ENCODE peak calls at places on chromosomes 12 and 14, in eight cellular contexts. U is IMR-90, G is pancreas, B is GM23338, F is tibial artery, P is testis, A is hepatocyte, S is Peyer's patch. I is an unnamed sample.

GRCh38 chr14:82029038-82029437 is 495.4 kb upstream of the SEL1L start:
- DNase-seq in B (no peak), P (no peak), A (no peak), F (no peak), S (no peak), G (no peak), U (no peak), I (no peak)

GRCh38 chr14:89586258-89587127 is 169.5 kb upstream of the FOXN3 start:
- DNase-seq in S (no peak), B (no peak), F (peak; percentile 45), P (no peak), A (no peak), G (no peak), U (no peak), I (no peak)

GRCh38 chr12:91877461-91878230 is 268.0 kb downstream of the BTG1 start:
- DNase-seq in G (no peak), A (no peak), B (no peak), P (no peak), S (no peak), F (no peak), U (no peak), I (no peak)

GRCh38 chr14:78697341-78697740 is 527.2 kb downstream of the NRXN3 start:
- DNase-seq in G (no peak), B (peak; percentile 37), A (peak; percentile 20), S (no peak), U (peak; percentile 26), P (no peak), F (no peak), I (no peak)

GRCh38 chr12:25253371-25254068 is 2.8 kb upstream of the KRAS start:
- DNase-seq in B (no peak), F (no peak), G (no peak), A (no peak), U (no peak), P (no peak), S (no peak), I (no peak)

GRCh38 chr14:94312481-94313246 is 10.5 kb downstream of the SERPINA6 start:
- DNase-seq in A (no peak), P (no peak), S (no peak), G (no peak), F (no peak), U (no peak), B (no peak), I (no peak)

GRCh38 chr12:74401035-74401434 is 136.6 kb upstream of the ATXN7L3B start:
- DNase-seq in G (no peak), U (no peak), S (no peak), A (no peak), F (no peak), B (no peak), P (no peak), I (no peak)

GRCh38 chr14:79254069-79254775 is 957.1 kb downstream of the DIO2 start:
- DNase-seq in A (no peak), B (no peak), F (no peak), P (no peak), S (no peak), U (peak; percentile 66), G (no peak), I (no peak)

GRCh38 chr12:124024790-124025189 is 51.8 kb downstream of the ZNF664 start:
- DNase-seq in A (no peak), F (no peak), P (no peak), B (no peak), G (no peak), S (no peak), U (no peak), I (no peak)

GRCh38 chr12:59861635-59862034 is 265.8 kb downstream of the SLC16A7 start:
- DNase-seq in B (no peak), S (no peak), F (no peak), G (no peak), P (no peak), U (peak; percentile 28), A (no peak), I (no peak)

GRCh38 chr12:65853489-65854157 is 29.3 kb downstream of the HMGA2 start:
- DNase-seq in A (peak; percentile 14), P (no peak), U (peak; percentile 79), B (no peak), G (no peak), F (no peak), S (no peak), I (no peak)

GRCh38 chr14:62776300-62776699 is 269.0 kb downstream of the KCNH5 start:
- DNase-seq in G (no peak), P (no peak), B (no peak), S (no peak), U (peak; percentile 86), F (no peak), A (no peak), I (no peak)

GRCh38 chr14:32713856-32714255 is 224.8 kb upstream of the NPAS3 start:
- DNase-seq in U (no peak), A (no peak), B (no peak), F (no peak), P (no peak), G (no peak), S (no peak), I (no peak)

GRCh38 chr14:51239813-51240803 is at the start of gene TMX1:
- DNase-seq in A (peak; percentile 99), B (peak; percentile 99), P (peak; percentile 96), U (peak; percentile 99), F (peak; percentile 96), G (peak; percentile 98), S (peak; percentile 91), I (peak; percentile 96)
- TF ChIP-seq CTCF in A (peak; percentile 13), B (peak; percentile 15), P (no peak), U (peak; percentile 19), F (no peak), G (no peak), S (no peak), I (no peak)

DNA sequence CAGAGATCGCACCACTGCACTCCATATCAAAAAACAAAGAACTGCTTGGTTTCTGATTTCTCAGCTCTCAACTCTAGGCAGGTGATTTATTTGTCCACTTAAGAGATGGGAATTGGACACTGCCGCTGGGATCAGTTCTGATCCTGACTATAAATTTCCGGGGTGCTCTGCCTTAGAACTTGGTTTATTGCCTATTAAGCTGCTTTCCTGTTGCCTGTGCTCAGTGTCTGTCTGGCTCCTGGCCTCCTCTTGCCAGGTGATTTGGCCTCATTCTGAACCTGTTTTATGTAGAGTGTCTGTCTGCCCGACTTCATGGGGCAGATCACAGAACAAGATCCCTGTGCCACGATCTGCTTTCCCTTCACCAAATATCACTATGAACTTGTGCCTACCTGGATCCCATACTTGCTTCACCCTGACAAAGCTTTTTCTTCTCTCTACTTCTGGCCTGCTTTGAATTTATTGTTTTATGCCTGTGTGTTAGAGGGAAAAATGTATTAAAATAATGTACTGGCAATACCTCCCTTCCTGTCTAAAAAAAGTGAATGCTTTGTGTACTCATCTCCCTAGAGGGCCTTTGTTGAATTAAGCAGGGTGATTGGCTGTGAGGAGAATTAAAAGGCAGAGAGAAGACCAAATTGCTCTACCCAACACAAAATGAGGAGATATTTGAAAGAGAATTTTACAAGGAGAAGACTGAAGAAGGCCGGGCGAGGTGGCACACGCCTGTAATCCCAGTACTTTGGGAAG is 27.6 kb downstream of the CDKN1B start:
- DNase-seq in F (no peak), G (no peak), S (no peak), A (no peak), P (no peak), B (no peak), U (no peak), I (no peak)
- H3K27ac ChIP-seq in F (no peak overlapping the region), G (no peak overlapping the region), S (no peak overlapping the region), A (no peak overlapping the region), P (no peak overlapping the region), B (no peak overlapping the region), U (no peak overlapping the region), I (no peak overlapping the region)

GRCh38 chr12:5872745-5873144 is 72.3 kb downstream of the ANO2 start:
- DNase-seq in P (no peak), U (peak; percentile 20), S (no peak), F (no peak), A (peak; percentile 42), G (no peak), B (peak; percentile 21), I (no peak)
- TF ChIP-seq CTCF in P (no peak), U (peak; percentile 41), S (peak; percentile 33), F (no peak), A (peak; percentile 52), G (no peak), B (peak; percentile 46), I (no peak)

DNA sequence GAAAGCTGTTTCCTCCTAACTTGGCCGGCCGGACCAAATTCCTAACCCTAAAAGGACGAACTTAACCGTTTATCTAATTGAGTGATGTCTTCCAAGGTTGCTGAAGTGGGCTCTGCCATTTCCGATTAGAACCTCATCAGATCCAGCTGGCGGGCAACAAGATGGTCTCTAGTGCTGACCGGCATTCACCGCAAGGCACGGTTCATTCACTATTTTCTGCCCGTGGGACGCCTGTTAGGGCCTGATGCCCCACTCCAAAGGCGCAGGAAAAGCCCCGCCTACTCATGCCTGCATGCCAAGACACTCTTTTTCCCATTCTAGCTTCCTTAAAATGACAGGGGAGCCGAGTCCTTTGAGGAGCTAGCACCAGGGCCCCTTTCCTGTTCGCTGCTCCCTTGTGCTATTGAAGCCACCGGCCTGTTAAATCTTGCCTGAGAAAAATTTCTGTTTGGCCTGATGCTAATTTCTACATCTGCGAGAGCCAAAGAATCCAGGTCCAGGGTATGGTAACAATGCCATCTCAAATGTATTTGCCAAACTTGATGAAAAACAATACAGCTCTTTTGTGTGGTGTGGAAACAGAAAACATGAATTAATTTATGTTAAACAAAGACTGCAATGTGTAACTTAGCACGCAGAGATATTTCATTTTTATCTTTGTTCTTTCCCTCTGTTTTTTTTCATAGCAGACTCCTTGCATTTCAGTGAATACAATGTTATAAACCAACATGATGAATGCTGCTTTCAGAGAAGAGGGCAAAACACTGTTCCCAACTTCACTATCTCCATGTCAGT is 1071.2 kb upstream of the USP15 start:
- DNase-seq in U (no peak), B (peak; percentile 3), S (no peak), G (no peak), P (peak; percentile 42), A (no peak), F (no peak), I (no peak)
- H3K27ac ChIP-seq in U (no peak overlapping the region), B (no peak overlapping the region), S (no peak overlapping the region), G (no peak overlapping the region), P (peak overlapping the region; percentile 51), A (no peak overlapping the region), F (no peak overlapping the region), I (no peak overlapping the region)

GRCh38 chr12:6367065-6367968 is 8.0 kb downstream of the SCNN1A start:
- DNase-seq in A (no peak), F (no peak), B (no peak), P (no peak), U (peak; percentile 28), S (peak; percentile 18), G (no peak), I (no peak)
- TF ChIP-seq CTCF in A (peak; percentile 32), F (peak; percentile 9), B (peak; percentile 32), P (no peak), U (peak; percentile 17), S (peak; percentile 44), G (no peak), I (no peak)

I was measured in uterus.